ENCODE peak calls at places on chromosome 11, in ten cellular contexts. K, Z, R, P, H, Q, A, X, M and S are unnamed samples.
A peak's percentile ranks its signal among the peaks of the same experiment; 100 is the strongest.

GRCh38 chr11:99198215-99198614 is 177.5 kb downstream of the CNTN5 start:
- DNase-seq in K (no peak), Z (no peak), R (peak; percentile 47), P (no peak), H (no peak), Q (no peak), A (no peak), X (no peak), M (no peak), S (no peak)

GRCh38 chr11:125272092-125272491 is 107.5 kb downstream of the PKNOX2 start:
- DNase-seq in K (no peak), Z (no peak), R (no peak), P (peak; percentile 32), H (no peak), Q (peak; percentile 73), A (no peak), X (no peak), M (no peak), S (no peak)

GRCh38 chr11:20068691-20069090 is 91.6 kb downstream of the DBX1 start:
- DNase-seq in K (no peak), Z (no peak), R (no peak), P (no peak), H (no peak), Q (no peak), A (no peak), X (no peak), M (no peak), S (no peak)

GRCh38 chr11:111531687-111532364 is 8.7 kb upstream of the LAYN start:
- DNase-seq in K (no peak), Z (peak; percentile 94), R (no peak), P (peak; percentile 72), H (peak; percentile 71), Q (peak; percentile 94), A (no peak), X (peak; percentile 62), M (no peak), S (peak; percentile 82)

GRCh38 chr11:8033791-8034585 is 46.9 kb downstream of the EIF3F start:
- DNase-seq in K (no peak), Z (no peak), R (no peak), P (no peak), H (no peak), Q (no peak), A (no peak), X (no peak), M (no peak), S (no peak)

GRCh38 chr11:104320956-104321355 is 157.0 kb upstream of the PDGFD start:
- DNase-seq in K (no peak), Z (no peak), R (no peak), P (no peak), H (no peak), Q (no peak), A (no peak), X (no peak), M (no peak), S (no peak)

GRCh38 chr11:135075740-135076139 is 663.7 kb upstream of the B3GAT1 start:
- DNase-seq in K (peak; percentile 87), Z (peak; percentile 5), R (peak; percentile 3), P (no peak), H (no peak), Q (peak; percentile 21), A (no peak), X (peak; percentile 39), M (peak; percentile 28), S (no peak)

GRCh38 chr11:210122-210802 is 2.8 kb downstream of the RIC8A start:
- DNase-seq in K (no peak), Z (peak; percentile 89), R (no peak), P (peak; percentile 53), H (peak; percentile 66), Q (peak; percentile 85), A (no peak), X (no peak), M (no peak), S (peak; percentile 32)

GRCh38 chr11:1531961-1532586 is 40.0 kb downstream of the DUSP8 start:
- DNase-seq in K (peak; percentile 88), Z (peak; percentile 92), R (no peak), P (no peak), H (no peak), Q (peak; percentile 77), A (no peak), X (no peak), M (peak; percentile 40), S (no peak)

GRCh38 chr11:32006799-32007388 is 84.0 kb upstream of the RCN1 start:
- DNase-seq in K (no peak), Z (peak; percentile 69), R (peak; percentile 19), P (no peak), H (peak; percentile 6), Q (peak; percentile 40), A (no peak), X (no peak), M (no peak), S (no peak)

GRCh38 chr11:1242289-1242688 is 19.4 kb downstream of the MUC5B start:
- DNase-seq in K (no peak), Z (no peak), R (no peak), P (no peak), H (no peak), Q (no peak), A (no peak), X (no peak), M (no peak), S (no peak)

GRCh38 chr11:37786214-37786755 is 1188.2 kb upstream of the RAG2 start:
- DNase-seq in K (no peak), Z (peak; percentile 79), R (no peak), P (peak; percentile 39), H (peak; percentile 2), Q (peak; percentile 94), A (no peak), X (no peak), M (no peak), S (peak; percentile 31)

GRCh38 chr11:75527130-75527529 is 1.4 kb upstream of the GDPD5 start:
- DNase-seq in K (no peak), Z (no peak), R (no peak), P (no peak), H (no peak), Q (no peak), A (no peak), X (no peak), M (no peak), S (no peak)

GRCh38 chr11:84594602-84595001 is 1032.5 kb downstream of the DLG2 start:
- DNase-seq in K (no peak), Z (no peak), R (no peak), P (no peak), H (no peak), Q (no peak), A (no peak), X (no peak), M (no peak), S (no peak)

GRCh38 chr11:116576523-116576922 is 196.3 kb downstream of the BUD13 start:
- DNase-seq in K (no peak), Z (peak; percentile 20), R (no peak), P (no peak), H (no peak), Q (no peak), A (no peak), X (no peak), M (no peak), S (no peak)

GRCh38 chr11:94193288-94193687 is 64.6 kb downstream of the PANX1 start:
- DNase-seq in K (no peak), Z (peak; percentile 81), R (no peak), P (peak; percentile 18), H (no peak), Q (peak; percentile 92), A (peak; percentile 82), X (no peak), M (no peak), S (peak; percentile 86)

GRCh38 chr11:123822022-123822421 is 15.9 kb upstream of the OR6M1 start:
- DNase-seq in K (no peak), Z (no peak), R (peak; percentile 59), P (no peak), H (no peak), Q (no peak), A (no peak), X (no peak), M (no peak), S (no peak)
- H3K4me3 ChIP-seq in K (no peak overlapping the region), Z (no peak overlapping the region), R (no peak overlapping the region), P (no peak overlapping the region), H (no peak overlapping the region), Q (no peak overlapping the region), A (no peak overlapping the region), X (peak overlapping the region; percentile 3), M (no peak overlapping the region), S (no peak overlapping the region)

DNA sequence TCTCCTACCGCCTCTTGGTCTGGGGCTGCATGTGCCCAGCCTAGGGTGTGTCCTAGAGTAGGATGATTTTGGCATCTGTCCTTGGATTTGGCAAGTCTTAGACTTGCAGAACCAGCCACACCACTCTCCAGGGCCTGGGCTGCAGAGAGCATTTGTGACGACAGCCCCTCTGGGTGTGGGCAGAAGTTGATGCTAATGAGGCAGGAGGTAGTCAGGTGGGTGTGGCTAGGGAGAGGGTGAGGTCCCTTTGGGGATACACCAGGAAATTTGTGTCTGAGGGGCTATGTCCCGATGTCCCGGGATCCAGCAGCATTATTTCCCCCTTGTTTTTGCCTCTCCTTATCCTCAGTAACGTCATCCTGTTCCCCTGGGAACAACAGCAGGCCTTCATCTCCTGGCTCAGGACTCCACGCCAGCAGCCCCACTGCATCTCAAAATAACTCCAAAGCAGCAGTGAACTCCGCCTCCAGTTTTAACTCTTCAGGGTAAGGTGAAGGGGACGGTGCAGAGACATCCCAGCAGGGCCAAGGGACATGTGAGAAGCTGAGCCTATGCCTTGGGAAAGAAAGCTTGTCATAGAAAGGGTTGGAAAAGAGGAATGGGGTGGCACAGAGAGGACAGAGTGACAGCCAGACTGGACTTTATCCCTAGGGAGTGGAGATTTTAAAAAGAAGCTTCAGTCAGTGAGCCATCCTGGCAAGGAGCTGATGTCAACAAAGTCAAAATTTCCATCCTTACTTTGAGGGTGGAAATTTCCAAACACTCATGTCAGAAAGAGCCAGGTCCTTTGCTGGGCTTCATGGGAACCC is 8.0 kb upstream of the TLCD5 start:
- DNase-seq in K (no peak), Z (peak; percentile 45), R (peak; percentile 82), P (no peak), H (no peak), Q (no peak), A (no peak), X (no peak), M (no peak), S (peak; percentile 51)
- H3K4me3 ChIP-seq in K (no peak overlapping the region), Z (no peak overlapping the region), R (no peak overlapping the region), P (no peak overlapping the region), H (no peak overlapping the region), Q (no peak overlapping the region), A (no peak overlapping the region), X (no peak overlapping the region), M (peak overlapping the region; percentile 48), S (no peak overlapping the region)

GRCh38 chr11:120867988-120868387 is 155.9 kb upstream of the TBCEL start:
- DNase-seq in K (no peak), Z (peak; percentile 6), R (no peak), P (no peak), H (no peak), Q (no peak), A (no peak), X (no peak), M (no peak), S (no peak)
- H3K4me3 ChIP-seq in K (no peak overlapping the region), Z (no peak overlapping the region), R (no peak overlapping the region), P (no peak overlapping the region), H (no peak overlapping the region), Q (no peak overlapping the region), A (no peak overlapping the region), X (no peak overlapping the region), M (no peak overlapping the region), S (no peak overlapping the region)

DNA sequence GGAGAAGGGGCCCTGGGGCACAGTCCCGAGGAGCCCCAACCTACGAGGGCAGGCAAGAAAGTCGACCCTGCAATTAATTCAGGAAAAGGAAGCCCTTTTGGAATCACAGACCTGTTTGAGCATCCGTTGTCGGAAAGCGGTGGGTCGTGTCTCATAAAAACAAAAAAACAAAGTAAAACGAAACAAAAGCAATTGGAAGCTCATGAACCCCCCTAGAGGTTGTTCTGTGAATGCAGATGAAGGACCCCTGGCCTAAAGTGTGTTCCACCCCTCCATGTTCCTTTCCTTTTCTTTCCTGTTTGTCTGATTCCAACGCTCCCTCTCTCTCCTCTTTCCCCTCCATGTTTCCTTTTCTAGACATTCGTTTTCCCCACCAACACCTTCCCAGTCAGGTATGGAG is 203.7 kb downstream of the GRIK4 start:
- DNase-seq in K (no peak), Z (peak; percentile 18), R (no peak), P (no peak), H (no peak), Q (no peak), A (no peak), X (no peak), M (no peak), S (no peak)
- H3K4me3 ChIP-seq in K (no peak overlapping the region), Z (peak overlapping the region; percentile 43), R (no peak overlapping the region), P (no peak overlapping the region), H (no peak overlapping the region), Q (peak overlapping the region; percentile 40), A (no peak overlapping the region), X (no peak overlapping the region), M (no peak overlapping the region), S (no peak overlapping the region)